ENCODE peak calls at places on chromosome 5, in five cellular contexts. Q is neuronal stem cell, V is IMR-90, Y is trophoblast cell, B is mesenchymal stem cell. P is an unnamed sample.

GRCh38 chr5:154265197-154265578 is 74.7 kb downstream of the GALNT10 start:
- DNase-seq in Q (no peak), V (no peak), Y (no peak), B (no peak), P (no peak)

GRCh38 chr5:132776077-132776931 is 735 bp downstream of the SEPTIN8 start:
- DNase-seq in Q (no peak), V (no peak), Y (peak; percentile 34), B (peak; percentile 65), P (no peak)

GRCh38 chr5:37875051-37875787 is 35.4 kb upstream of the GDNF start:
- DNase-seq in Q (no peak), V (peak; percentile 92), Y (no peak), B (peak; percentile 94), P (no peak)

GRCh38 chr5:73826301-73826700 is 200.3 kb downstream of the ARHGEF28 start:
- DNase-seq in Q (no peak), V (no peak), Y (no peak), B (no peak), P (no peak)

GRCh38 chr5:154364845-154365244 is 81.0 kb upstream of the SAP30L start:
- DNase-seq in Q (no peak), V (no peak), Y (no peak), B (no peak), P (no peak)

GRCh38 chr5:5886812-5887486 is 464.5 kb downstream of the ICE1 start:
- DNase-seq in Q (peak; percentile 15), V (no peak), Y (no peak), B (no peak), P (peak; percentile 89)

GRCh38 chr5:34804913-34805312 is 34.1 kb upstream of the TTC23L start:
- DNase-seq in Q (no peak), V (no peak), Y (no peak), B (no peak), P (no peak)

GRCh38 chr5:13567819-13568218 is 376.7 kb downstream of the DNAH5 start:
- DNase-seq in Q (no peak), V (peak; percentile 72), Y (peak; percentile 65), B (peak; percentile 20), P (no peak)

GRCh38 chr5:131671994-131672655 is 37.1 kb upstream of the RAPGEF6 start:
- DNase-seq in Q (peak; percentile 2), V (peak; percentile 95), Y (no peak), B (peak; percentile 90), P (no peak)

GRCh38 chr5:176700239-176700847 is 53.1 kb downstream of the TSPAN17 start:
- DNase-seq in Q (peak; percentile 60), V (no peak), Y (no peak), B (no peak), P (peak; percentile 79)

GRCh38 chr5:93433422-93433821 is 147.6 kb downstream of the NR2F1-AS1 start:
- DNase-seq in Q (no peak), V (peak; percentile 96), Y (no peak), B (peak; percentile 96), P (no peak)

GRCh38 chr5:90297045-90297764 is 112.4 kb downstream of the CETN3 start:
- DNase-seq in Q (no peak), V (no peak), Y (no peak), B (no peak), P (no peak)

GRCh38 chr5:32190094-32190493 is 16.0 kb upstream of the GOLPH3 start:
- DNase-seq in Q (no peak), V (peak; percentile 50), Y (no peak), B (no peak), P (no peak)

GRCh38 chr5:139131062-139131856 is 66.9 kb downstream of the SIL1 start:
- DNase-seq in Q (no peak), V (peak; percentile 39), Y (no peak), B (peak; percentile 54), P (peak; percentile 57)

GRCh38 chr5:149271717-149272558 is at the start of gene AFAP1L1:
- DNase-seq in Q (peak; percentile 23), V (peak; percentile 46), Y (peak; percentile 97), B (peak; percentile 72), P (no peak)
- H3K14ac ChIP-seq in Q (no peak within 1 kb of the TSS), V (peak within 1 kb of the TSS; percentile 37), Y (peak within 1 kb of the TSS; percentile 81), B (peak within 1 kb of the TSS; percentile 75), P (no peak within 1 kb of the TSS)

DNA sequence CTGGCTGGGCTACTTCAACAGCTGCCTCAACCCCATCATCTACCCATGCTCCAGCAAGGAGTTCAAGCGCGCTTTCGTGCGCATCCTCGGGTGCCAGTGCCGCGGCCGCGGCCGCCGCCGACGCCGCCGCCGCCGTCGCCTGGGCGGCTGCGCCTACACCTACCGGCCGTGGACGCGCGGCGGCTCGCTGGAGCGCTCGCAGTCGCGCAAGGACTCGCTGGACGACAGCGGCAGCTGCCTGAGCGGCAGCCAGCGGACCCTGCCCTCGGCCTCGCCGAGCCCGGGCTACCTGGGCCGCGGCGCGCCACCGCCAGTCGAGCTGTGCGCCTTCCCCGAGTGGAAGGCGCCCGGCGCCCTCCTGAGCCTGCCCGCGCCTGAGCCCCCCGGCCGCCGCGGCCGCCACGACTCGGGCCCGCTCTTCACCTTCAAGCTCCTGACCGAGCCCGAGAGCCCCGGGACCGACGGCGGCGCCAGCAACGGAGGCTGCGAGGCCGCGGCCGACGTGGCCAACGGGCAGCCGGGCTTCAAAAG is 36.9 kb upstream of the TTC1 start:
- DNase-seq in Q (no peak), V (no peak), Y (no peak), B (peak; percentile 26), P (no peak)
- H3K23ac ChIP-seq in Q (no peak overlapping the region), V (no peak overlapping the region), Y (no peak overlapping the region), B (no peak overlapping the region), P (no peak overlapping the region)

DNA sequence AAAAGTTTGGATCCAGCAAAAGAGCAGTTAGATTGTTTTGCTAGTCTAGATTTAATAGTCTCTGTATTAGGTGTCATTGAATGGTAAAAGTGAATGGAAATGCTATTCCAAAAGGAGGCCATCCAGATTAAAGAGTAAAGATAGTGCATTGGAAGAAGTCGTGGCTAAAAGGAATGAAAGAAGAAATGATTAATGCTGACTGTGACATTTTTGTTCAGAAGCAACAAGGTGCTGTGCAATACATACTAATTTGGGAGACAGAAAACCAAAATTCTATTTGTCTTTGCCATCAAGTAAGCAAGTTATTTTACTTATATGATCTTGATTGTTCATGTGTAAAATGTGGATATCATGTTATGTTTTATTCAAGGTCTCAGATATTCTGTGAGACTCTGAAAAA is 85.1 kb downstream of the GPBP1 start:
- DNase-seq in Q (no peak), V (no peak), Y (no peak), B (no peak), P (no peak)
- H3K36me3 ChIP-seq in Q (peaks cover 10% of the 10 kb centered on the region), V (peaks cover 20% of the 10 kb centered on the region), Y (peaks cover 12% of the 10 kb centered on the region), B (peaks cover 82% of the 10 kb centered on the region), P (peaks cover 64% of the 10 kb centered on the region)

GRCh38 chr5:149767278-149767550 is 37.1 kb downstream of the PPARGC1B start:
- DNase-seq in Q (no peak), V (no peak), Y (no peak), B (no peak), P (no peak)
- H3K14ac ChIP-seq in Q (no peak overlapping the region), V (no peak overlapping the region), Y (no peak overlapping the region), B (no peak overlapping the region), P (no peak overlapping the region)

GRCh38 chr5:151020304-151021031 is at the start of gene GPX3:
- DNase-seq in Q (peak; percentile 81), V (peak; percentile 25), Y (peak; percentile 81), B (peak; percentile 75), P (peak; percentile 92)
- H3K23ac ChIP-seq in Q (no peak within 1 kb of the TSS), V (peak within 1 kb of the TSS; percentile 64), Y (no peak within 1 kb of the TSS), B (no peak within 1 kb of the TSS), P (no peak within 1 kb of the TSS)

GRCh38 chr5:112820246-112820645 is 40.8 kb upstream of the SRP19 start:
- DNase-seq in Q (no peak), V (no peak), Y (peak; percentile 60), B (no peak), P (no peak)

GRCh38 chr5:112823656-112824055 is 37.4 kb upstream of the SRP19 start:
- DNase-seq in Q (no peak), V (no peak), Y (peak; percentile 84), B (no peak), P (no peak)

GRCh38 chr5:112822456-112822855 is 38.6 kb upstream of the SRP19 start:
- DNase-seq in Q (no peak), V (peak; percentile 18), Y (no peak), B (no peak), P (no peak)

GRCh38 chr5:112823181-112823580 is 37.9 kb upstream of the SRP19 start:
- DNase-seq in Q (no peak), V (no peak), Y (peak; percentile 9), B (no peak), P (no peak)

DNA sequence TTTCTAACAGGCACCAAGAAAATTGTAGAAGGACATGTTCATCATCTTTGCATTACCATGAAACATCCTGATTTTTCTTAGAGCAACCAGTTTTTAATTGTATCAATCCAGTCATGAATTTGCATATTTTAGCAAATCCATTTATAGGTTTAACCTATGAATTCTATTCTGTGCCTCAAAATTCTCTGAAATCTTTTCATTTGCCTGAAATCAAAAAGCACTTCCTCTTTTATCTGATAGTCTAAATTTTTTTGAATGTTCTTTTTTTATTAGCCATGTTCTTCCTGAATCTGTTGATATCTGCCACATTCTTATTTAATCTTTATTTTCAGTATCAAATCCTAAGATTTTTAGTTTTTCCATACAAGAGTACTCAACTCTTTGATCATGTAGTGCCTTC is 36.9 kb upstream of the SRP19 start:
- DNase-seq in Q (no peak), V (no peak), Y (no peak), B (no peak), P (no peak)
- H3K36me3 ChIP-seq in Q (peaks cover 10% of the 10 kb centered on the region), V (peaks cover 14% of the 10 kb centered on the region), Y (peaks cover 7% of the 10 kb centered on the region), B (peaks cover 89% of the 10 kb centered on the region), P (peaks cover 18% of the 10 kb centered on the region)

P was measured in H1.